ENCODE peak calls at places on chromosomes 4 and X, in nine cellular contexts. One of them, this sample, is unnamed. For H3K27me3, the result is how much of the 10 kb centered on the place peaks cover.

GRCh38 chr4:153223935-153224334 is 19.7 kb downstream of the TRIM2 start:
- DNase-seq in mesendoderm: peak
- DNase-seq in GM23248: peak
- DNase-seq in fibroblast of lung: peak
- DNase-seq in cardiac muscle cell: peak
- DNase-seq in astrocyte: peak
- DNase-seq in H9: no peak
- DNase-seq in K562: no peak
- DNase-seq in IMR-90: peak
- DNase-seq in this sample: no peak

GRCh38 chr4:144799486-144799885 is 153.5 kb downstream of the HHIP start:
- DNase-seq in mesendoderm: no peak
- DNase-seq in GM23248: no peak
- DNase-seq in fibroblast of lung: no peak
- DNase-seq in cardiac muscle cell: no peak
- DNase-seq in astrocyte: no peak
- DNase-seq in H9: no peak
- DNase-seq in K562: no peak
- DNase-seq in IMR-90: no peak
- DNase-seq in this sample: no peak

GRCh38 chrX:41447897-41448296 is 754 bp downstream of the NYX start:
- DNase-seq in mesendoderm: no peak
- DNase-seq in GM23248: no peak
- DNase-seq in fibroblast of lung: no peak
- DNase-seq in cardiac muscle cell: no peak
- DNase-seq in astrocyte: no peak
- DNase-seq in H9: no peak
- DNase-seq in K562: no peak
- DNase-seq in IMR-90: no peak
- DNase-seq in this sample: no peak

GRCh38 chr4:126604273-126604867 is 1028.4 kb upstream of the INTU start:
- DNase-seq in mesendoderm: peak
- DNase-seq in GM23248: peak
- DNase-seq in fibroblast of lung: peak
- DNase-seq in cardiac muscle cell: peak
- DNase-seq in astrocyte: no peak
- DNase-seq in H9: no peak
- DNase-seq in K562: peak
- DNase-seq in IMR-90: peak
- DNase-seq in this sample: no peak

GRCh38 chr4:120916937-120917336 is 5.6 kb downstream of the PRDM5 start:
- DNase-seq in mesendoderm: no peak
- DNase-seq in GM23248: no peak
- DNase-seq in fibroblast of lung: no peak
- DNase-seq in cardiac muscle cell: peak
- DNase-seq in astrocyte: no peak
- DNase-seq in H9: no peak
- DNase-seq in K562: no peak
- DNase-seq in IMR-90: peak
- DNase-seq in this sample: no peak

GRCh38 chr4:185566972-185567749 is 31.9 kb upstream of the PDLIM3 start:
- DNase-seq in mesendoderm: peak
- DNase-seq in GM23248: peak
- DNase-seq in fibroblast of lung: peak
- DNase-seq in cardiac muscle cell: peak
- DNase-seq in astrocyte: peak
- DNase-seq in H9: no peak
- DNase-seq in K562: no peak
- DNase-seq in IMR-90: peak
- DNase-seq in this sample: no peak

GRCh38 chrX:13290891-13291614 is 28.8 kb downstream of the ATXN3L start:
- DNase-seq in mesendoderm: no peak
- DNase-seq in GM23248: no peak
- DNase-seq in fibroblast of lung: no peak
- DNase-seq in cardiac muscle cell: no peak
- DNase-seq in astrocyte: no peak
- DNase-seq in H9: no peak
- DNase-seq in K562: peak
- DNase-seq in IMR-90: no peak
- DNase-seq in this sample: no peak

GRCh38 chrX:132692526-132692925 is 203.7 kb upstream of the MBNL3 start:
- DNase-seq in mesendoderm: no peak
- DNase-seq in GM23248: peak
- DNase-seq in fibroblast of lung: no peak
- DNase-seq in cardiac muscle cell: no peak
- DNase-seq in astrocyte: no peak
- DNase-seq in H9: no peak
- DNase-seq in K562: no peak
- DNase-seq in IMR-90: no peak
- DNase-seq in this sample: no peak

GRCh38 chr4:3302786-3303444 is 10.1 kb downstream of the RGS12 start:
- DNase-seq in mesendoderm: no peak
- DNase-seq in GM23248: no peak
- DNase-seq in fibroblast of lung: no peak
- DNase-seq in cardiac muscle cell: no peak
- DNase-seq in astrocyte: no peak
- DNase-seq in H9: peak
- DNase-seq in K562: no peak
- DNase-seq in IMR-90: no peak
- DNase-seq in this sample: peak

GRCh38 chr4:185779520-185779919 is 32.5 kb downstream of the SORBS2 start:
- DNase-seq in mesendoderm: peak
- DNase-seq in GM23248: peak
- DNase-seq in fibroblast of lung: peak
- DNase-seq in cardiac muscle cell: no peak
- DNase-seq in astrocyte: peak
- DNase-seq in H9: no peak
- DNase-seq in K562: no peak
- DNase-seq in IMR-90: no peak
- DNase-seq in this sample: no peak

GRCh38 chrX:20620301-20620700 is 353.6 kb upstream of the RPS6KA3 start:
- DNase-seq in mesendoderm: no peak
- DNase-seq in GM23248: peak
- DNase-seq in fibroblast of lung: peak
- DNase-seq in cardiac muscle cell: no peak
- DNase-seq in astrocyte: peak
- DNase-seq in H9: no peak
- DNase-seq in K562: no peak
- DNase-seq in IMR-90: no peak
- DNase-seq in this sample: no peak

GRCh38 chr4:19298998-19299397 is 952.7 kb upstream of the SLIT2 start:
- DNase-seq in mesendoderm: no peak
- DNase-seq in GM23248: peak
- DNase-seq in fibroblast of lung: no peak
- DNase-seq in cardiac muscle cell: no peak
- DNase-seq in astrocyte: no peak
- DNase-seq in H9: no peak
- DNase-seq in K562: no peak
- DNase-seq in IMR-90: peak
- DNase-seq in this sample: no peak

GRCh38 chrX:153878969-153879653 is 6.9 kb downstream of the L1CAM start:
- DNase-seq in mesendoderm: peak
- DNase-seq in GM23248: no peak
- DNase-seq in fibroblast of lung: no peak
- DNase-seq in cardiac muscle cell: peak
- DNase-seq in astrocyte: no peak
- DNase-seq in H9: peak
- DNase-seq in K562: no peak
- DNase-seq in IMR-90: no peak
- DNase-seq in this sample: peak

GRCh38 chr4:70892086-70892769 is 9.9 kb upstream of the MOB1B start:
- DNase-seq in mesendoderm: no peak
- DNase-seq in GM23248: no peak
- DNase-seq in fibroblast of lung: no peak
- DNase-seq in cardiac muscle cell: no peak
- DNase-seq in astrocyte: no peak
- DNase-seq in H9: no peak
- DNase-seq in K562: no peak
- DNase-seq in IMR-90: no peak
- DNase-seq in this sample: no peak

GRCh38 chr4:123559955-123560669 is 163.5 kb downstream of the SPRY1 start:
- DNase-seq in mesendoderm: no peak
- DNase-seq in GM23248: peak
- DNase-seq in fibroblast of lung: peak
- DNase-seq in cardiac muscle cell: peak
- DNase-seq in astrocyte: peak
- DNase-seq in H9: no peak
- DNase-seq in K562: no peak
- DNase-seq in IMR-90: peak
- DNase-seq in this sample: no peak

GRCh38 chrX:107000013-107000515 is at the start of gene MORC4:
- DNase-seq in mesendoderm: peak
- DNase-seq in GM23248: peak
- DNase-seq in fibroblast of lung: peak
- DNase-seq in cardiac muscle cell: peak
- DNase-seq in astrocyte: peak
- DNase-seq in H9: peak
- DNase-seq in K562: peak
- DNase-seq in IMR-90: peak
- DNase-seq in this sample: peak

GRCh38 chrX:106999002-106999975 is 723 bp downstream of the MORC4 start:
- DNase-seq in mesendoderm: peak
- DNase-seq in GM23248: peak
- DNase-seq in fibroblast of lung: peak
- DNase-seq in cardiac muscle cell: peak
- DNase-seq in astrocyte: peak
- DNase-seq in H9: peak
- DNase-seq in K562: no peak
- DNase-seq in IMR-90: peak
- DNase-seq in this sample: peak

GRCh38 chrX:106997611-106998010 is 2.4 kb downstream of the MORC4 start:
- DNase-seq in mesendoderm: no peak
- DNase-seq in GM23248: no peak
- DNase-seq in fibroblast of lung: no peak
- DNase-seq in cardiac muscle cell: no peak
- DNase-seq in astrocyte: no peak
- DNase-seq in H9: no peak
- DNase-seq in K562: no peak
- DNase-seq in IMR-90: no peak
- DNase-seq in this sample: no peak

GRCh38 chrX:106995678-106996077 is 4.3 kb downstream of the MORC4 start:
- DNase-seq in mesendoderm: no peak
- DNase-seq in GM23248: no peak
- DNase-seq in fibroblast of lung: no peak
- DNase-seq in cardiac muscle cell: no peak
- DNase-seq in astrocyte: no peak
- DNase-seq in H9: no peak
- DNase-seq in K562: no peak
- DNase-seq in IMR-90: no peak
- DNase-seq in this sample: no peak
- H3K27me3 ChIP-seq in mesendoderm: under half
- H3K27me3 ChIP-seq in GM23248: under half
- H3K27me3 ChIP-seq in fibroblast of lung: under half
- H3K27me3 ChIP-seq in cardiac muscle cell: under half
- H3K27me3 ChIP-seq in astrocyte: under half
- H3K27me3 ChIP-seq in H9: under half
- H3K27me3 ChIP-seq in K562: under half
- H3K27me3 ChIP-seq in IMR-90: under half
- H3K27me3 ChIP-seq in this sample: under half

GRCh38 chr4:108192056-108192455 is 23.3 kb upstream of the LEF1 start:
- DNase-seq in mesendoderm: no peak
- DNase-seq in GM23248: no peak
- DNase-seq in fibroblast of lung: no peak
- DNase-seq in cardiac muscle cell: no peak
- DNase-seq in astrocyte: no peak
- DNase-seq in H9: no peak
- DNase-seq in K562: no peak
- DNase-seq in IMR-90: no peak
- DNase-seq in this sample: no peak
- H3K27me3 ChIP-seq in mesendoderm: under half
- H3K27me3 ChIP-seq in GM23248: under half
- H3K27me3 ChIP-seq in fibroblast of lung: under half
- H3K27me3 ChIP-seq in cardiac muscle cell: under half
- H3K27me3 ChIP-seq in astrocyte: under half
- H3K27me3 ChIP-seq in H9: under half
- H3K27me3 ChIP-seq in K562: under half
- H3K27me3 ChIP-seq in IMR-90: under half
- H3K27me3 ChIP-seq in this sample: under half

GRCh38 chr4:24794916-24795665 is at the start of gene SOD3:
- DNase-seq in mesendoderm: peak
- DNase-seq in GM23248: peak
- DNase-seq in fibroblast of lung: peak
- DNase-seq in cardiac muscle cell: peak
- DNase-seq in astrocyte: peak
- DNase-seq in H9: peak
- DNase-seq in K562: peak
- DNase-seq in IMR-90: peak
- DNase-seq in this sample: peak

GRCh38 chr4:24795666-24796381 is 451 bp downstream of the SOD3 start:
- DNase-seq in mesendoderm: peak
- DNase-seq in GM23248: no peak
- DNase-seq in fibroblast of lung: no peak
- DNase-seq in cardiac muscle cell: peak
- DNase-seq in astrocyte: no peak
- DNase-seq in H9: no peak
- DNase-seq in K562: no peak
- DNase-seq in IMR-90: no peak
- DNase-seq in this sample: peak

GRCh38 chr4:24794111-24794860 is 1.1 kb upstream of the SOD3 start:
- DNase-seq in mesendoderm: peak
- DNase-seq in GM23248: peak
- DNase-seq in fibroblast of lung: peak
- DNase-seq in cardiac muscle cell: peak
- DNase-seq in astrocyte: peak
- DNase-seq in H9: no peak
- DNase-seq in K562: no peak
- DNase-seq in IMR-90: peak
- DNase-seq in this sample: no peak

GRCh38 chr4:24798036-24798610 is 2.8 kb downstream of the SOD3 start:
- DNase-seq in mesendoderm: no peak
- DNase-seq in GM23248: no peak
- DNase-seq in fibroblast of lung: no peak
- DNase-seq in cardiac muscle cell: no peak
- DNase-seq in astrocyte: no peak
- DNase-seq in H9: no peak
- DNase-seq in K562: no peak
- DNase-seq in IMR-90: no peak
- DNase-seq in this sample: peak

DNA sequence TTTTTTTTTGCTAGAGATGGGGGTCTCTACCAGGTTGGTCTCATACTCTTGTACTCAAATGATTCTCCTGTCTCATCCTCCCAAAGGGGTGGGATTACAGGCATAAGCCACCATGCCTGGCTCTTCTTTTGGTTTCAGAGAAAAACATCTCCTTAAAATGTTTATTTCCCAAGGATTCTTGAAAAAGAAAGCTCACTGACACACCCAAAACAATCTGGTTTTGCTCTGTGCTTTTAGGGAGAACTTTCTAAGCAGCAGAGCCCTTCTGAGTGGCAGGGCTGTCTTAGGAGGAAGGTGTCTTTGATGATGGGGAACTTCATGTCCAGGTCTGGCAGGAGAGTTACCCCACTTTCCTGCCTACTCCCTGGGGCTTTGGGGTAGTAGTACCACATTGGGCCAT is 1.3 kb downstream of the SOD3 start:
- DNase-seq in mesendoderm: no peak
- DNase-seq in GM23248: no peak
- DNase-seq in fibroblast of lung: no peak
- DNase-seq in cardiac muscle cell: no peak
- DNase-seq in astrocyte: no peak
- DNase-seq in H9: no peak
- DNase-seq in K562: no peak
- DNase-seq in IMR-90: no peak
- DNase-seq in this sample: no peak
- H3K27me3 ChIP-seq in mesendoderm: under half
- H3K27me3 ChIP-seq in GM23248: under half
- H3K27me3 ChIP-seq in fibroblast of lung: under half
- H3K27me3 ChIP-seq in cardiac muscle cell: under half
- H3K27me3 ChIP-seq in astrocyte: under half
- H3K27me3 ChIP-seq in H9: under half
- H3K27me3 ChIP-seq in K562: under half
- H3K27me3 ChIP-seq in IMR-90: under half
- H3K27me3 ChIP-seq in this sample: half or more

GRCh38 chr4:82777857-82778525 is 20.6 kb downstream of the SCD5 start:
- DNase-seq in mesendoderm: no peak
- DNase-seq in GM23248: no peak
- DNase-seq in fibroblast of lung: no peak
- DNase-seq in cardiac muscle cell: no peak
- DNase-seq in astrocyte: no peak
- DNase-seq in H9: peak
- DNase-seq in K562: no peak
- DNase-seq in IMR-90: no peak
- DNase-seq in this sample: no peak
- H3K27me3 ChIP-seq in mesendoderm: under half
- H3K27me3 ChIP-seq in GM23248: under half
- H3K27me3 ChIP-seq in fibroblast of lung: under half
- H3K27me3 ChIP-seq in cardiac muscle cell: under half
- H3K27me3 ChIP-seq in astrocyte: under half
- H3K27me3 ChIP-seq in H9: under half
- H3K27me3 ChIP-seq in K562: under half
- H3K27me3 ChIP-seq in IMR-90: under half
- H3K27me3 ChIP-seq in this sample: under half

This sample was measured in H7.